ENCODE peak calls at places on chromosomes 4 and X, in seven cellular contexts. W is osteoblast; L is HTR-8/SVneo; J is ACHN; I is stimulated activated CD4-positive, alpha-beta T cell treated with anti-CD3 and anti-CD28 coated beads, Interleukin-1b, Interleukin-23, amount 100 ng/mL, for 24 hours; K is activated T-cell treated with anti-CD3 and anti-CD28 coated beads for 1 hour; F is neuronal stem cell. Q is an unnamed sample.

GRCh38 chr4:161792991-161793390 is 370.8 kb downstream of the FSTL5 start:
- DNase-seq in I (no peak), W (no peak), F (no peak), J (no peak), L (no peak), K (no peak), Q (no peak)

GRCh38 chr4:108527729-108528128 is 92.6 kb upstream of the RPL34 start:
- DNase-seq in I (no peak), W (no peak), F (no peak), L (no peak), K (no peak), J (no peak), Q (no peak)

GRCh38 chr4:163755013-163755412 is 260.5 kb downstream of the TMA16 start:
- DNase-seq in I (no peak), W (no peak), L (peak), J (peak), K (no peak), F (no peak), Q (no peak)

GRCh38 chr4:154164931-154165839 is 326.4 kb downstream of the DCHS2 start:
- DNase-seq in W (peak), F (no peak), K (no peak), I (peak), L (no peak), J (no peak), Q (no peak)

GRCh38 chrX:48940404-48940955 is 16.9 kb downstream of the OTUD5 start:
- DNase-seq in F (no peak), I (no peak), J (no peak), L (no peak), K (no peak), W (peak), Q (no peak)

GRCh38 chr4:109321232-109321631 is 18.8 kb upstream of the COL25A1 start:
- DNase-seq in I (no peak), F (no peak), J (no peak), L (no peak), K (no peak), W (no peak), Q (no peak)

GRCh38 chr4:8194306-8195242 is 4.5 kb upstream of the SH3TC1 start:
- DNase-seq in K (no peak), W (peak), L (no peak), F (no peak), J (no peak), I (no peak), Q (no peak)

GRCh38 chr4:181364504-181364903 is 878.7 kb upstream of the TENM3 start:
- DNase-seq in W (no peak), K (no peak), I (no peak), J (no peak), L (no peak), F (no peak), Q (no peak)

GRCh38 chrX:47662144-47662657 is 3.2 kb upstream of the UXT start:
- DNase-seq in I (peak), F (no peak), J (peak), W (peak), L (peak), K (no peak), Q (no peak)

GRCh38 chrX:146907391-146908240 is 93.1 kb upstream of the CXorf51A start:
- DNase-seq in L (no peak), I (no peak), J (no peak), F (no peak), W (no peak), K (no peak), Q (no peak)

GRCh38 chr4:44237643-44238042 is 211.0 kb downstream of the KCTD8 start:
- DNase-seq in L (no peak), K (no peak), F (no peak), W (no peak), I (no peak), J (no peak), Q (no peak)

GRCh38 chr4:78120144-78120880 is 63.2 kb downstream of the FRAS1 start:
- DNase-seq in L (no peak), K (no peak), I (no peak), F (no peak), W (peak), J (no peak), Q (no peak)

GRCh38 chr4:137700072-137700471 is 167.8 kb upstream of the PCDH18 start:
- DNase-seq in I (no peak), W (no peak), J (no peak), K (no peak), F (no peak), L (no peak), Q (no peak)

GRCh38 chr4:46844325-46844917 is 64.6 kb downstream of the COX7B2 start:
- DNase-seq in W (peak), K (peak), J (peak), I (peak), L (peak), F (peak), Q (no peak)

GRCh38 chr4:15239866-15240265 is 188.0 kb upstream of the C1QTNF7 start:
- DNase-seq in J (no peak), L (no peak), W (no peak), F (no peak), I (no peak), K (no peak), Q (no peak)

GRCh38 chrX:63754141-63754859 is 30.7 kb downstream of the ARHGEF9 start:
- DNase-seq in L (no peak), I (no peak), F (no peak), J (peak), K (peak), W (peak), Q (no peak)

GRCh38 chr4:25330905-25331816 is 18.6 kb downstream of the ZCCHC4 start:
- DNase-seq in I (no peak), F (no peak), W (no peak), K (no peak), J (peak), L (no peak), Q (no peak)

GRCh38 chrX:149151805-149152757 is 353.0 kb downstream of the IDS start:
- DNase-seq in L (no peak), I (no peak), K (no peak), J (no peak), W (peak), F (no peak), Q (no peak)

GRCh38 chrX:109863811-109864210 is 130.8 kb upstream of the ACSL4 start:
- DNase-seq in K (no peak), F (no peak), L (no peak), I (no peak), J (no peak), W (no peak), Q (no peak)

GRCh38 chr4:61532324-61532723 is 332.2 kb downstream of the ADGRL3 start:
- DNase-seq in W (no peak), F (peak), J (no peak), K (no peak), I (no peak), L (no peak), Q (peak)

GRCh38 chrX:24468245-24468644 is 3.2 kb downstream of the PDK3 start:
- DNase-seq in K (no peak), F (no peak), L (no peak), W (no peak), I (no peak), J (no peak), Q (no peak)

GRCh38 chrX:7779644-7780043 is 63.3 kb upstream of the VCX start:
- DNase-seq in L (no peak), W (no peak), J (no peak), F (no peak), K (no peak), I (no peak), Q (no peak)

GRCh38 chr4:159508917-159509500 is 406.1 kb downstream of the RAPGEF2 start:
- DNase-seq in I (no peak), L (peak), J (no peak), F (no peak), K (no peak), W (peak), Q (no peak)

Q was measured in NCI-H187.